ENCODE peak calls at places on chromosomes 7 and 10, in ten cellular contexts. I, N, R, L, A, V, B, Q, Z and K are unnamed samples. For H3K27me3, the result is how much of the 10 kb centered on the place peaks cover.

GRCh38 chr10:131899695-131900349 is 986 bp upstream of the PPP2R2D start:
- DNase-seq in I (no peak), N (no peak), R (peak), L (no peak), A (no peak), V (peak), B (no peak), Q (no peak), Z (no peak), K (peak)

GRCh38 chr10:490891-491571 is 198.4 kb downstream of the DIP2C start:
- DNase-seq in I (peak), N (no peak), R (peak), L (peak), A (peak), V (peak), B (peak), Q (no peak), Z (no peak), K (no peak)

GRCh38 chr10:119657725-119658124 is 6.5 kb downstream of the BAG3 start:
- DNase-seq in I (peak), N (no peak), R (no peak), L (no peak), A (no peak), V (no peak), B (no peak), Q (no peak), Z (no peak), K (no peak)

GRCh38 chr7:73477376-73477775 is 43.8 kb downstream of the FZD9 start:
- DNase-seq in I (no peak), N (no peak), R (no peak), L (no peak), A (no peak), V (no peak), B (no peak), Q (no peak), Z (no peak), K (no peak)

GRCh38 chr10:12782537-12782936 is 219.0 kb downstream of the CCDC3 start:
- DNase-seq in I (peak), N (no peak), R (peak), L (no peak), A (peak), V (no peak), B (no peak), Q (peak), Z (peak), K (peak)

GRCh38 chr7:35754741-35755140 is 46.1 kb upstream of the SEPTIN7 start:
- DNase-seq in I (no peak), N (no peak), R (no peak), L (no peak), A (no peak), V (no peak), B (no peak), Q (no peak), Z (no peak), K (peak)

GRCh38 chr10:47370878-47371277 is 13.2 kb downstream of the ZNF488 start:
- DNase-seq in I (no peak), N (no peak), R (no peak), L (peak), A (no peak), V (peak), B (no peak), Q (no peak), Z (no peak), K (no peak)

GRCh38 chr10:118045842-118046490 is 775 bp downstream of the RAB11FIP2 start:
- DNase-seq in I (peak), N (no peak), R (peak), L (peak), A (peak), V (no peak), B (peak), Q (no peak), Z (peak), K (peak)

GRCh38 chr10:53107711-53108110 is 335.1 kb upstream of the MBL2 start:
- DNase-seq in I (no peak), N (no peak), R (no peak), L (no peak), A (no peak), V (no peak), B (no peak), Q (no peak), Z (no peak), K (no peak)

GRCh38 chr7:17680943-17681351 is 259.3 kb downstream of the SNX13 start:
- DNase-seq in I (no peak), N (no peak), R (peak), L (no peak), A (peak), V (no peak), B (no peak), Q (no peak), Z (no peak), K (no peak)

GRCh38 chr10:14259696-14260595 is 70.8 kb downstream of the FRMD4A start:
- DNase-seq in I (peak), N (no peak), R (no peak), L (no peak), A (peak), V (no peak), B (no peak), Q (no peak), Z (peak), K (peak)

GRCh38 chr10:17782921-17783665 is 26.1 kb upstream of the MRC1 start:
- DNase-seq in I (no peak), N (no peak), R (no peak), L (no peak), A (peak), V (no peak), B (no peak), Q (no peak), Z (no peak), K (peak)

GRCh38 chr7:52758337-52758736 is 277.1 kb upstream of the POM121L12 start:
- DNase-seq in I (no peak), N (no peak), R (no peak), L (no peak), A (no peak), V (no peak), B (peak), Q (no peak), Z (peak), K (no peak)

GRCh38 chr7:22776964-22777363 is 45.7 kb downstream of the TOMM7 start:
- DNase-seq in I (no peak), N (no peak), R (no peak), L (no peak), A (no peak), V (no peak), B (no peak), Q (no peak), Z (no peak), K (no peak)

GRCh38 chr10:120580651-120581259 is 123.7 kb downstream of the PLPP4 start:
- DNase-seq in I (peak), N (no peak), R (no peak), L (no peak), A (no peak), V (no peak), B (no peak), Q (no peak), Z (peak), K (no peak)

GRCh38 chr7:23017303-23017702 is 3.4 kb upstream of the HYCC1 start:
- DNase-seq in I (no peak), N (no peak), R (no peak), L (no peak), A (no peak), V (no peak), B (no peak), Q (no peak), Z (no peak), K (no peak)

GRCh38 chr7:142925413-142925812 is 8.1 kb downstream of the TRPV5 start:
- DNase-seq in I (no peak), N (no peak), R (peak), L (no peak), A (no peak), V (no peak), B (no peak), Q (no peak), Z (no peak), K (no peak)

GRCh38 chr7:108181073-108181985 is 51.2 kb upstream of the LAMB4 start:
- DNase-seq in I (peak), N (no peak), R (peak), L (no peak), A (peak), V (no peak), B (no peak), Q (peak), Z (no peak), K (no peak)

GRCh38 chr10:112383325-112383724 is 9.4 kb downstream of the ACSL5 start:
- DNase-seq in I (peak), N (no peak), R (no peak), L (no peak), A (peak), V (no peak), B (no peak), Q (no peak), Z (peak), K (no peak)

GRCh38 chr7:76011437-76011836 is 17.0 kb upstream of the TMEM120A start:
- DNase-seq in I (peak), N (no peak), R (no peak), L (no peak), A (peak), V (no peak), B (peak), Q (no peak), Z (peak), K (peak)

GRCh38 chr10:60905580-60905979 is 38.4 kb downstream of the RHOBTB1 start:
- DNase-seq in I (no peak), N (no peak), R (no peak), L (peak), A (no peak), V (no peak), B (peak), Q (no peak), Z (no peak), K (no peak)

GRCh38 chr7:129091484-129092002 is 36.6 kb upstream of the TNPO3 start:
- DNase-seq in I (peak), N (peak), R (peak), L (peak), A (peak), V (peak), B (peak), Q (peak), Z (peak), K (peak)

GRCh38 chr7:14321947-14322346 is 332.5 kb upstream of the ETV1 start:
- DNase-seq in I (no peak), N (peak), R (no peak), L (no peak), A (no peak), V (no peak), B (no peak), Q (no peak), Z (peak), K (peak)

GRCh38 chr7:142792129-142792528 is 21.4 kb downstream of the PRSS2 start:
- DNase-seq in I (no peak), N (no peak), R (no peak), L (no peak), A (no peak), V (no peak), B (no peak), Q (no peak), Z (no peak), K (no peak)

GRCh38 chr7:92841192-92841591 is 4.8 kb upstream of the CDK6 start:
- DNase-seq in I (no peak), N (no peak), R (no peak), L (no peak), A (no peak), V (no peak), B (no peak), Q (no peak), Z (no peak), K (no peak)

GRCh38 chr10:121406823-121407545 is 191.3 kb downstream of the FGFR2 start:
- DNase-seq in I (no peak), N (no peak), R (no peak), L (no peak), A (no peak), V (peak), B (no peak), Q (no peak), Z (no peak), K (no peak)

GRCh38 chr10:101103430-101103829 is 27.7 kb upstream of the TLX1 start:
- DNase-seq in I (no peak), N (no peak), R (no peak), L (no peak), A (no peak), V (no peak), B (no peak), Q (no peak), Z (peak), K (no peak)

GRCh38 chr10:101110856-101111523 is 20.1 kb upstream of the TLX1 start:
- DNase-seq in I (no peak), N (no peak), R (no peak), L (no peak), A (peak), V (no peak), B (no peak), Q (no peak), Z (no peak), K (no peak)

GRCh38 chr10:101107771-101108170 is 23.3 kb upstream of the TLX1 start:
- DNase-seq in I (no peak), N (no peak), R (no peak), L (no peak), A (no peak), V (no peak), B (no peak), Q (no peak), Z (no peak), K (no peak)

GRCh38 chr10:101101488-101101887 is 29.6 kb upstream of the TLX1 start:
- DNase-seq in I (no peak), N (no peak), R (no peak), L (no peak), A (no peak), V (no peak), B (no peak), Q (no peak), Z (no peak), K (no peak)

GRCh38 chr10:101106351-101106750 is 24.7 kb upstream of the TLX1 start:
- DNase-seq in I (no peak), N (no peak), R (no peak), L (no peak), A (no peak), V (no peak), B (no peak), Q (no peak), Z (no peak), K (no peak)
- H3K27me3 ChIP-seq in I (under half), N (under half), R (under half), L (under half), A (under half), V (under half), B (under half), Q (under half), Z (under half), K (under half)

DNA sequence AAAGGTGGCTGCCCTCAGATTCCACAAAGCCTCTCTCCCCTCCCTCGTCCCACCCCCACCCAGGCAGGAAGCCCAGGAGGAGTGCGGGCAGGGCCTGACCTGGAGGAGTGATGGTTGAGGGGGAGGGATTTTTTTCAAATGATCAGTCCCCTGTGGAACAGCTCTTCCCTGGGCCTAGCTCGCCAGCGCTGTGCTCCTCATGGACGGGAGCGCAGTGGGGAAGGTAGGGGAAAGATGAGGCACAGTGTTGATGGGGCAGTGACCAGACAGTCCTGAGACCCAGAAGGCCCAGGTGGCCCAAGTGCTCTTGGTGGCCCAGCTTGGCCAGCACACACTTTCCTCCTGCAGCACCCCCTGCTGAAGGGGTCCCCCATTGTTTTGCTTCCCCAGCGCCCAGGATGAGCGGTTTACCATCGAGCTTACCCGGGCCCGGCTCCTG is 8.5 kb downstream of the SAP25 start:
- DNase-seq in I (no peak), N (peak), R (no peak), L (no peak), A (peak), V (no peak), B (no peak), Q (no peak), Z (no peak), K (no peak)
- H3K27ac ChIP-seq in I (no peak), N (no peak), R (no peak), L (no peak), A (no peak), V (no peak), B (no peak), Q (no peak), Z (no peak), K (no peak)

DNA sequence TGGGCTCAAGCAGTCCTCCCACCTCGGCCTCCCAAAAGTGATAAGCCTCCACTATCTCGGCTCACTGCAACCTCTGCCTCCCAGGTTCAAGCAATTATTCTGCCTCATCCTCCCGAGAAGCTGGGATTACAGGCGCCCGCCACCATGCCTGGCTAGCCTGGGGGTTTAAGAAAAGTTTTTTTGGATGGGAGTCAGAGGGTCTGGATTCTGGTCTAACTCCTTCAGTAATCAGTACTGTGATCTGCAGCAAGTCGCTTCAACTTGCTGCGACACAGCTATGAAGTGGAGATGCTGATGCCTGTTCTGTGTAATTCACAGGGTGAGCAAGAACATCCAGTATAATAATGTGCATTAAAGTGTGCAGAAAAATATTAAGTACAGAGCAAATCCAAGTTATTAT is 88.4 kb upstream of the AGBL3 start:
- DNase-seq in I (no peak), N (no peak), R (no peak), L (no peak), A (peak), V (no peak), B (no peak), Q (no peak), Z (no peak), K (no peak)
- H3K27me3 ChIP-seq in I (under half), N (under half), R (under half), L (under half), A (under half), V (under half), B (under half), Q (under half), Z (under half), K (under half)

GRCh38 chr10:96346295-96346694 is 12.5 kb downstream of the OPALIN start:
- DNase-seq in I (no peak), N (no peak), R (no peak), L (no peak), A (no peak), V (no peak), B (no peak), Q (no peak), Z (no peak), K (no peak)
- H3K27ac ChIP-seq in I (no peak), N (no peak), R (no peak), L (no peak), A (no peak), V (no peak), B (no peak), Q (no peak), Z (no peak), K (no peak)

DNA sequence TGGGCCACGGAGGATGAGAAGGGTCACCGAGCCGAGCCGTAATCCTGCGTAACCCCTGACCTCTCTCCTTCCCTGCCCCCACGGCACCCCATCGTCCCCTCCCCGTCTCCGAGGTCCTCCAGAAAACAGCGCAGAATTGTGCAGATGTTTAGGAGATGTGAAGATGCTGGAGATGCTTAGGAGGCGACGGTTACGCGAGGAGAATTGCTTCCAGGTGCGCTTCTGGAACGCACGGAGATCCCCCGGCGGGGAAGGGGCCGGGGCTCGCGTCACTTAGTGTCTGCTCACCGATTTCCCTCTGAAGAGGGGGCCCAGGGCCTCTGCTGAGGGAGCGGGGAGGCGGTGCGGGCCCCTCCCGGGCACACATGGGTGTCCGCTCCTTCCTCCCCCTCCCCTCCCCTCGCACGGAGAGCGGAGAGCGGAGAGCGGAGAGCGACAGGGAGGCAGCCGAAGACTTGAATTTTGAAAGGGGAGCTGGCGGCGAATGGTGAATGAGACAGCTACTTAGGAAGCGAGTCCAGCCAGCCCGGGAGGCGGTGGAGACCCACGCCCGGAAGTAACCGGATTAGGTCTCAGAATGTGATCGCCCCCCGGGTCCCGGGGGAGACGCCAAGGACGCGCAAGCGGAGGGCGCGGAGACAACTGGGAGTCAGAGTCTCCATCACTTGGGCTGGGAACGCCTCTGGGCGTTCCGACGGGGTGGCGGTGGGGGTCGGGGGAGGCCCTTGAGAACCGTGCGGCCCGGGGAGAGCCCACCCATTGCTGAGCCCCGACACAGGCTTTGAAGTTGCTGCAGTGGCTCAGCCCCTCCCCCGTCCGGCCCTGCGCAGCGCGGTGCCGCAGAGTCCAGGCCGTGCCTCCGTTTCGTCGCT is 8.7 kb upstream of the EN2 start:
- DNase-seq in I (no peak), N (no peak), R (peak), L (no peak), A (no peak), V (peak), B (no peak), Q (peak), Z (no peak), K (no peak)
- H3K27me3 ChIP-seq in I (half or more), N (under half), R (half or more), L (under half), A (half or more), V (half or more), B (half or more), Q (half or more), Z (under half), K (under half)